ENCODE peak calls at places on chromosomes 3 and 15, in ten cellular contexts. One of them, this sample, is unnamed.

GRCh38 chr15:97849183-97849582 is 111.3 kb upstream of the ARRDC4 start:
- DNase-seq in ovary: no peak
- DNase-seq in GM12892: no peak
- DNase-seq in endothelial cell of umbilical vein: no peak
- DNase-seq in lower leg skin: no peak
- DNase-seq in suprapubic skin: no peak
- DNase-seq in NB4: no peak
- DNase-seq in A549: peak; percentile 7
- DNase-seq in stomach: no peak
- DNase-seq in transverse colon: no peak
- DNase-seq in this sample: no peak

GRCh38 chr3:190094201-190094718 is 26.4 kb downstream of the P3H2 start:
- DNase-seq in ovary: no peak
- DNase-seq in GM12892: no peak
- DNase-seq in endothelial cell of umbilical vein: peak; percentile 91
- DNase-seq in lower leg skin: no peak
- DNase-seq in suprapubic skin: no peak
- DNase-seq in NB4: no peak
- DNase-seq in A549: no peak
- DNase-seq in stomach: no peak
- DNase-seq in transverse colon: no peak
- DNase-seq in this sample: no peak

GRCh38 chr3:183584246-183584913 is 28.9 kb upstream of the KLHL6 start:
- DNase-seq in ovary: peak; percentile 73
- DNase-seq in GM12892: no peak
- DNase-seq in endothelial cell of umbilical vein: peak; percentile 71
- DNase-seq in lower leg skin: no peak
- DNase-seq in suprapubic skin: no peak
- DNase-seq in NB4: no peak
- DNase-seq in A549: no peak
- DNase-seq in stomach: no peak
- DNase-seq in transverse colon: peak; percentile 27
- DNase-seq in this sample: no peak

GRCh38 chr3:193971268-193971751 is 164.6 kb upstream of the HES1 start:
- DNase-seq in ovary: no peak
- DNase-seq in GM12892: no peak
- DNase-seq in endothelial cell of umbilical vein: no peak
- DNase-seq in lower leg skin: no peak
- DNase-seq in suprapubic skin: no peak
- DNase-seq in NB4: no peak
- DNase-seq in A549: peak; percentile 12
- DNase-seq in stomach: peak; percentile 78
- DNase-seq in transverse colon: peak; percentile 81
- DNase-seq in this sample: no peak

GRCh38 chr3:71444861-71445259 is 138.7 kb downstream of the FOXP1 start:
- DNase-seq in ovary: no peak
- DNase-seq in GM12892: no peak
- DNase-seq in endothelial cell of umbilical vein: no peak
- DNase-seq in lower leg skin: no peak
- DNase-seq in suprapubic skin: no peak
- DNase-seq in NB4: no peak
- DNase-seq in A549: no peak
- DNase-seq in stomach: no peak
- DNase-seq in transverse colon: no peak
- DNase-seq in this sample: no peak

GRCh38 chr3:156449712-156450574 is 105.0 kb downstream of the SSR3 start:
- DNase-seq in ovary: no peak
- DNase-seq in GM12892: no peak
- DNase-seq in endothelial cell of umbilical vein: peak; percentile 67
- DNase-seq in lower leg skin: no peak
- DNase-seq in suprapubic skin: no peak
- DNase-seq in NB4: peak; percentile 42
- DNase-seq in A549: peak; percentile 32
- DNase-seq in stomach: no peak
- DNase-seq in transverse colon: no peak
- DNase-seq in this sample: no peak

GRCh38 chr3:105365536-105366301 is 990 bp upstream of the ALCAM start:
- DNase-seq in ovary: peak; percentile 15
- DNase-seq in GM12892: no peak
- DNase-seq in endothelial cell of umbilical vein: no peak
- DNase-seq in lower leg skin: no peak
- DNase-seq in suprapubic skin: peak; percentile 56
- DNase-seq in NB4: peak; percentile 2
- DNase-seq in A549: peak; percentile 71
- DNase-seq in stomach: peak; percentile 24
- DNase-seq in transverse colon: no peak
- DNase-seq in this sample: no peak

GRCh38 chr3:160150525-160150924 is 74.7 kb upstream of the C3orf80 start:
- DNase-seq in ovary: no peak
- DNase-seq in GM12892: no peak
- DNase-seq in endothelial cell of umbilical vein: peak; percentile 56
- DNase-seq in lower leg skin: no peak
- DNase-seq in suprapubic skin: no peak
- DNase-seq in NB4: no peak
- DNase-seq in A549: no peak
- DNase-seq in stomach: no peak
- DNase-seq in transverse colon: no peak
- DNase-seq in this sample: no peak

GRCh38 chr15:44692659-44693058 is 18.5 kb downstream of the PATL2 start:
- DNase-seq in ovary: no peak
- DNase-seq in GM12892: no peak
- DNase-seq in endothelial cell of umbilical vein: no peak
- DNase-seq in lower leg skin: no peak
- DNase-seq in suprapubic skin: no peak
- DNase-seq in NB4: no peak
- DNase-seq in A549: no peak
- DNase-seq in stomach: no peak
- DNase-seq in transverse colon: no peak
- DNase-seq in this sample: no peak

GRCh38 chr15:84764585-84764984 is 16.2 kb downstream of the ZNF592 start:
- DNase-seq in ovary: no peak
- DNase-seq in GM12892: no peak
- DNase-seq in endothelial cell of umbilical vein: no peak
- DNase-seq in lower leg skin: no peak
- DNase-seq in suprapubic skin: no peak
- DNase-seq in NB4: no peak
- DNase-seq in A549: no peak
- DNase-seq in stomach: no peak
- DNase-seq in transverse colon: no peak
- DNase-seq in this sample: no peak

GRCh38 chr3:113261996-113262665 is 50.8 kb downstream of the BOC start:
- DNase-seq in ovary: no peak
- DNase-seq in GM12892: no peak
- DNase-seq in endothelial cell of umbilical vein: no peak
- DNase-seq in lower leg skin: peak; percentile 76
- DNase-seq in suprapubic skin: no peak
- DNase-seq in NB4: no peak
- DNase-seq in A549: no peak
- DNase-seq in stomach: no peak
- DNase-seq in transverse colon: no peak
- DNase-seq in this sample: peak; percentile 27

GRCh38 chr15:36361351-36361870 is 218.0 kb upstream of the CDIN1 start:
- DNase-seq in ovary: no peak
- DNase-seq in GM12892: no peak
- DNase-seq in endothelial cell of umbilical vein: no peak
- DNase-seq in lower leg skin: no peak
- DNase-seq in suprapubic skin: no peak
- DNase-seq in NB4: no peak
- DNase-seq in A549: no peak
- DNase-seq in stomach: no peak
- DNase-seq in transverse colon: no peak
- DNase-seq in this sample: no peak

GRCh38 chr15:66390670-66391069 is 4.0 kb downstream of the MAP2K1 start:
- DNase-seq in ovary: no peak
- DNase-seq in GM12892: peak; percentile 15
- DNase-seq in endothelial cell of umbilical vein: no peak
- DNase-seq in lower leg skin: peak; percentile 22
- DNase-seq in suprapubic skin: no peak
- DNase-seq in NB4: peak; percentile 88
- DNase-seq in A549: no peak
- DNase-seq in stomach: no peak
- DNase-seq in transverse colon: peak; percentile 23
- DNase-seq in this sample: no peak

GRCh38 chr3:41202834-41203345 is 3.6 kb downstream of the CTNNB1 start:
- DNase-seq in ovary: no peak
- DNase-seq in GM12892: no peak
- DNase-seq in endothelial cell of umbilical vein: peak; percentile 71
- DNase-seq in lower leg skin: no peak
- DNase-seq in suprapubic skin: no peak
- DNase-seq in NB4: peak; percentile 40
- DNase-seq in A549: peak; percentile 61
- DNase-seq in stomach: no peak
- DNase-seq in transverse colon: no peak
- DNase-seq in this sample: no peak

GRCh38 chr3:124812291-124813265 is 74.6 kb downstream of the ITGB5 start:
- DNase-seq in ovary: peak; percentile 60
- DNase-seq in GM12892: no peak
- DNase-seq in endothelial cell of umbilical vein: peak; percentile 9
- DNase-seq in lower leg skin: peak; percentile 76
- DNase-seq in suprapubic skin: peak; percentile 80
- DNase-seq in NB4: peak; percentile 33
- DNase-seq in A549: peak; percentile 91
- DNase-seq in stomach: peak; percentile 64
- DNase-seq in transverse colon: peak; percentile 79
- DNase-seq in this sample: peak; percentile 89

DNA sequence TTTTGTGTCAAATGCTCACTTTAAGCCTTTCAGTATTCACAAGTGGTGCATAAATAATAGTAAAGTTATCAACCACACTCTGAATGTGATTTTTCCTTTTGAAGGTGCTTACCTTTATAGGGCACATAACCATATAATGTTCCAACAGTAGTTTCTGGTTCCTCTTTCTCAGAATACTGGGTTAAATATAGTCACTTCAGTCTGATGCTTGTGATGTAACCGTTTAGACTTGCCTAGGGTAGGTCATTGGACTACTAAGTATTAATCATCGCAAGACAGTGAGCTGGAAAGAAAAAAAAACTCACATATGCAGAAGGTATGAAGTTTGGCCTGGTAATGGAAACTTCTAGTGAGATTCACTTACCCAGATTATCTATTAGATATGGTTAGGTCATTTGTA is 1.9 kb downstream of the KBTBD8 start:
- DNase-seq in ovary: no peak
- DNase-seq in GM12892: no peak
- DNase-seq in endothelial cell of umbilical vein: no peak
- DNase-seq in lower leg skin: no peak
- DNase-seq in suprapubic skin: no peak
- DNase-seq in NB4: peak; percentile 64
- DNase-seq in A549: no peak
- DNase-seq in stomach: no peak
- DNase-seq in transverse colon: no peak
- DNase-seq in this sample: no peak
- TF ChIP-seq POLR2A in ovary: no peak
- TF ChIP-seq POLR2A in GM12892: no peak
- TF ChIP-seq POLR2A in endothelial cell of umbilical vein: no peak
- TF ChIP-seq POLR2A in lower leg skin: no peak
- TF ChIP-seq POLR2A in suprapubic skin: no peak
- TF ChIP-seq POLR2A in NB4: no peak
- TF ChIP-seq POLR2A in A549: no peak
- TF ChIP-seq POLR2A in stomach: no peak
- TF ChIP-seq POLR2A in transverse colon: peak; percentile 16
- TF ChIP-seq POLR2A in this sample: no peak

GRCh38 chr15:90266485-90266884 is 1.0 kb downstream of the NGRN start:
- DNase-seq in ovary: no peak
- DNase-seq in GM12892: no peak
- DNase-seq in endothelial cell of umbilical vein: no peak
- DNase-seq in lower leg skin: no peak
- DNase-seq in suprapubic skin: no peak
- DNase-seq in NB4: peak; percentile 31
- DNase-seq in A549: no peak
- DNase-seq in stomach: peak; percentile 28
- DNase-seq in transverse colon: peak; percentile 34
- DNase-seq in this sample: no peak

GRCh38 chr15:90268415-90268814 is 2.9 kb downstream of the NGRN start:
- DNase-seq in ovary: no peak
- DNase-seq in GM12892: no peak
- DNase-seq in endothelial cell of umbilical vein: peak; percentile 27
- DNase-seq in lower leg skin: no peak
- DNase-seq in suprapubic skin: no peak
- DNase-seq in NB4: peak; percentile 18
- DNase-seq in A549: no peak
- DNase-seq in stomach: no peak
- DNase-seq in transverse colon: no peak
- DNase-seq in this sample: no peak

GRCh38 chr15:90266061-90266431 is 574 bp downstream of the NGRN start:
- DNase-seq in ovary: no peak
- DNase-seq in GM12892: no peak
- DNase-seq in endothelial cell of umbilical vein: no peak
- DNase-seq in lower leg skin: no peak
- DNase-seq in suprapubic skin: no peak
- DNase-seq in NB4: peak; percentile 57
- DNase-seq in A549: peak; percentile 68
- DNase-seq in stomach: peak; percentile 28
- DNase-seq in transverse colon: peak; percentile 40
- DNase-seq in this sample: no peak

GRCh38 chr15:90264649-90265048 is 823 bp upstream of the NGRN start:
- DNase-seq in ovary: no peak
- DNase-seq in GM12892: no peak
- DNase-seq in endothelial cell of umbilical vein: peak; percentile 48
- DNase-seq in lower leg skin: no peak
- DNase-seq in suprapubic skin: no peak
- DNase-seq in NB4: peak; percentile 60
- DNase-seq in A549: peak; percentile 36
- DNase-seq in stomach: peak; percentile 31
- DNase-seq in transverse colon: peak; percentile 73
- DNase-seq in this sample: no peak

GRCh38 chr15:90265271-90266060 is at the start of gene NGRN:
- DNase-seq in ovary: peak; percentile 91
- DNase-seq in GM12892: peak; percentile 68
- DNase-seq in endothelial cell of umbilical vein: peak; percentile 96
- DNase-seq in lower leg skin: peak; percentile 92
- DNase-seq in suprapubic skin: peak; percentile 96
- DNase-seq in NB4: peak; percentile 96
- DNase-seq in A549: peak; percentile 96
- DNase-seq in stomach: peak; percentile 93
- DNase-seq in transverse colon: peak; percentile 95
- DNase-seq in this sample: peak; percentile 63
- TF ChIP-seq POLR2A in ovary: peak; percentile 86
- TF ChIP-seq POLR2A in GM12892: peak; percentile 97
- TF ChIP-seq POLR2A in endothelial cell of umbilical vein: peak; percentile 96
- TF ChIP-seq POLR2A in lower leg skin: peak; percentile 61
- TF ChIP-seq POLR2A in suprapubic skin: peak; percentile 77
- TF ChIP-seq POLR2A in NB4: peak; percentile 99
- TF ChIP-seq POLR2A in A549: peak; percentile 95
- TF ChIP-seq POLR2A in stomach: no peak
- TF ChIP-seq POLR2A in transverse colon: peak; percentile 91
- TF ChIP-seq POLR2A in this sample: peak; percentile 89

GRCh38 chr15:62209322-62209721 is 44.2 kb upstream of the C2CD4B start:
- DNase-seq in ovary: no peak
- DNase-seq in GM12892: no peak
- DNase-seq in endothelial cell of umbilical vein: no peak
- DNase-seq in lower leg skin: peak; percentile 23
- DNase-seq in suprapubic skin: no peak
- DNase-seq in NB4: no peak
- DNase-seq in A549: no peak
- DNase-seq in stomach: peak; percentile 71
- DNase-seq in transverse colon: peak; percentile 59
- DNase-seq in this sample: no peak
- TF ChIP-seq POLR2A in ovary: no peak
- TF ChIP-seq POLR2A in GM12892: no peak
- TF ChIP-seq POLR2A in endothelial cell of umbilical vein: no peak
- TF ChIP-seq POLR2A in lower leg skin: no peak
- TF ChIP-seq POLR2A in suprapubic skin: no peak
- TF ChIP-seq POLR2A in NB4: no peak
- TF ChIP-seq POLR2A in A549: no peak
- TF ChIP-seq POLR2A in stomach: no peak
- TF ChIP-seq POLR2A in transverse colon: no peak
- TF ChIP-seq POLR2A in this sample: no peak

GRCh38 chr3:196348698-196349097 is 10.5 kb upstream of the TM4SF19 start:
- DNase-seq in ovary: no peak
- DNase-seq in GM12892: no peak
- DNase-seq in endothelial cell of umbilical vein: no peak
- DNase-seq in lower leg skin: no peak
- DNase-seq in suprapubic skin: no peak
- DNase-seq in NB4: no peak
- DNase-seq in A549: no peak
- DNase-seq in stomach: no peak
- DNase-seq in transverse colon: no peak
- DNase-seq in this sample: no peak
- TF ChIP-seq POLR2A in ovary: no peak
- TF ChIP-seq POLR2A in GM12892: no peak
- TF ChIP-seq POLR2A in endothelial cell of umbilical vein: no peak
- TF ChIP-seq POLR2A in lower leg skin: no peak
- TF ChIP-seq POLR2A in suprapubic skin: no peak
- TF ChIP-seq POLR2A in NB4: no peak
- TF ChIP-seq POLR2A in A549: no peak
- TF ChIP-seq POLR2A in stomach: no peak
- TF ChIP-seq POLR2A in transverse colon: no peak
- TF ChIP-seq POLR2A in this sample: no peak